ENCODE peak calls at places on chromosomes 16 and 17, in four cellular contexts. J is activated T-cell treated with anti-CD3 and anti-CD28 coated beads for 48 hours, O is head of caudate nucleus, L is lower leg skin. C is an unnamed sample.

GRCh38 chr17:12789075-12789975 is at the start of gene ARHGAP44:
- DNase-seq in J (peak), L (peak), O (peak), C (peak)

GRCh38 chr16:19410435-19411153 is 7.1 kb upstream of the TMC5 start:
- DNase-seq in J (peak), L (no peak), O (no peak), C (no peak)

GRCh38 chr16:84777435-84777834 is 42.4 kb upstream of the CRISPLD2 start:
- DNase-seq in O (peak), J (no peak), L (peak), C (no peak)

GRCh38 chr17:65190467-65191095 is 53.4 kb downstream of the RGS9 start:
- DNase-seq in J (no peak), L (no peak), O (no peak), C (no peak)

GRCh38 chr17:4365628-4366311 is 705 bp downstream of the UBE2G1 start:
- DNase-seq in L (peak), O (peak), J (no peak), C (peak)

GRCh38 chr17:40625311-40625710 is 22.3 kb downstream of the SMARCE1 start:
- DNase-seq in O (no peak), L (no peak), J (no peak), C (no peak)

GRCh38 chr17:6910987-6911603 is 79.6 kb upstream of the TEKT1 start:
- DNase-seq in O (no peak), L (no peak), J (no peak), C (no peak)

GRCh38 chr17:65794572-65794971 is 233.1 kb upstream of the AXIN2 start:
- DNase-seq in O (no peak), J (no peak), L (no peak), C (no peak)

GRCh38 chr16:82945420-82946096 is 318.8 kb downstream of the CDH13 start:
- DNase-seq in L (no peak), J (no peak), O (no peak), C (no peak)

GRCh38 chr16:79021991-79022390 is 578.5 kb downstream of the MAF start:
- DNase-seq in J (no peak), O (no peak), L (peak), C (no peak)

GRCh38 chr17:50049636-50050035 is 6.3 kb upstream of the ITGA3 start:
- DNase-seq in L (no peak), J (no peak), O (no peak), C (no peak)

GRCh38 chr17:73643012-73643845 is 1.0 kb downstream of the SDK2 start:
- DNase-seq in L (no peak), J (peak), O (peak), C (no peak)

GRCh38 chr16:48282636-48283263 is 35.4 kb upstream of the ABCC11 start:
- DNase-seq in L (no peak), O (no peak), J (no peak), C (no peak)

GRCh38 chr17:73999246-73999645 is 204.2 kb upstream of the RPL38 start:
- DNase-seq in J (no peak), O (no peak), L (no peak), C (no peak)

GRCh38 chr16:58464047-58464915 is 35.7 kb upstream of the NDRG4 start:
- DNase-seq in L (no peak), J (no peak), O (peak), C (no peak)

GRCh38 chr16:67546761-67547422 is 15.4 kb upstream of the CTCF start:
- DNase-seq in O (peak), L (peak), J (peak), C (peak)

GRCh38 chr17:51029568-51030463 is 90.9 kb downstream of the SPAG9 start:
- DNase-seq in J (no peak), L (no peak), O (no peak), C (no peak)

GRCh38 chr17:53191878-53192277 is 630.8 kb upstream of the KIF2B start:
- DNase-seq in O (no peak), J (no peak), L (no peak), C (no peak)

GRCh38 chr17:51046527-51047384 is 73.9 kb downstream of the SPAG9 start:
- DNase-seq in J (no peak), O (peak), L (peak), C (peak)

GRCh38 chr17:33302394-33302793 is 9.3 kb upstream of the ASIC2 start:
- DNase-seq in J (no peak), L (peak), O (no peak), C (no peak)

GRCh38 chr17:28085766-28086165 is 43.3 kb downstream of the NLK start:
- DNase-seq in J (no peak), O (no peak), L (no peak), C (no peak)

GRCh38 chr17:29140051-29140582 is 40.1 kb downstream of the MYO18A start:
- DNase-seq in J (peak), O (peak), L (peak), C (peak)

GRCh38 chr17:8150194-8151119 is 1.7 kb downstream of the PER1 start:
- DNase-seq in J (no peak), O (no peak), L (peak), C (no peak)

GRCh38 chr17:2207815-2208515 is 95.6 kb downstream of the SMG6 start:
- DNase-seq in O (no peak), L (no peak), J (no peak), C (no peak)

GRCh38 chr16:57089406-57089805 is 3.0 kb upstream of the CPNE2 start:
- DNase-seq in J (no peak), L (no peak), O (no peak), C (no peak)

GRCh38 chr17:62941358-62941991 is 24.6 kb upstream of the TANC2 start:
- DNase-seq in O (no peak), J (no peak), L (no peak), C (no peak)

GRCh38 chr17:2777242-2777867 is 18.9 kb upstream of the RAP1GAP2 start:
- DNase-seq in J (no peak), L (no peak), O (no peak), C (no peak)

GRCh38 chr17:1055751-1056645 is 59.1 kb downstream of the TIMM22 start:
- DNase-seq in J (peak), L (peak), O (peak), C (peak)

GRCh38 chr16:19135896-19136438 is 22.2 kb downstream of the ITPRIPL2 start:
- DNase-seq in O (no peak), J (no peak), L (peak), C (no peak)

GRCh38 chr16:30660424-30661251 is 2.4 kb downstream of the FBRS start:
- DNase-seq in L (no peak), J (peak), O (no peak), C (no peak)

GRCh38 chr16:80300456-80300855 is 240.3 kb upstream of the DYNLRB2 start:
- DNase-seq in L (no peak), O (no peak), J (no peak), C (no peak)

GRCh38 chr17:74964988-74965622 is 7.5 kb downstream of the HID1 start:
- DNase-seq in J (no peak), L (no peak), O (no peak), C (no peak)

GRCh38 chr17:21345236-21345635 is 30.9 kb upstream of the KCNJ12 start:
- DNase-seq in J (no peak), O (no peak), L (peak), C (no peak)

GRCh38 chr17:78576389-78577112 is 645 bp downstream of the DNAH17 start:
- DNase-seq in L (no peak), J (no peak), O (no peak), C (no peak)